ENCODE peak calls at places on chromosomes 11 and 22, in six cellular contexts. One of them, this sample, is unnamed.
A peak's percentile ranks its signal among the peaks of the same experiment; 100 is the strongest.

GRCh38 chr22:19795617-19796008 is 35.0 kb downstream of the TBX1 start:
- DNase-seq in WERI-Rb-1: no peak
- DNase-seq in kidney epithelial cell: no peak
- DNase-seq in tibial artery: no peak
- DNase-seq in astrocyte: peak; percentile 34
- DNase-seq in HL-60: no peak
- DNase-seq in this sample: no peak

GRCh38 chr11:27485930-27486773 is 13.6 kb upstream of the LGR4 start:
- DNase-seq in WERI-Rb-1: no peak
- DNase-seq in kidney epithelial cell: no peak
- DNase-seq in tibial artery: no peak
- DNase-seq in astrocyte: peak; percentile 31
- DNase-seq in HL-60: peak; percentile 34
- DNase-seq in this sample: no peak

GRCh38 chr11:60251485-60252207 is 8.7 kb upstream of the MS4A4E start:
- DNase-seq in WERI-Rb-1: no peak
- DNase-seq in kidney epithelial cell: no peak
- DNase-seq in tibial artery: no peak
- DNase-seq in astrocyte: no peak
- DNase-seq in HL-60: peak; percentile 48
- DNase-seq in this sample: no peak

GRCh38 chr11:11968511-11969280 is 39.7 kb downstream of the DKK3 start:
- DNase-seq in WERI-Rb-1: no peak
- DNase-seq in kidney epithelial cell: no peak
- DNase-seq in tibial artery: no peak
- DNase-seq in astrocyte: no peak
- DNase-seq in HL-60: no peak
- DNase-seq in this sample: peak; percentile 40

GRCh38 chr11:129248618-129249017 is 56.5 kb upstream of the ARHGAP32 start:
- DNase-seq in WERI-Rb-1: no peak
- DNase-seq in kidney epithelial cell: no peak
- DNase-seq in tibial artery: no peak
- DNase-seq in astrocyte: peak; percentile 76
- DNase-seq in HL-60: no peak
- DNase-seq in this sample: no peak

GRCh38 chr22:19994851-19995610 is 21.6 kb downstream of the ARVCF start:
- DNase-seq in WERI-Rb-1: no peak
- DNase-seq in kidney epithelial cell: no peak
- DNase-seq in tibial artery: no peak
- DNase-seq in astrocyte: peak; percentile 71
- DNase-seq in HL-60: no peak
- DNase-seq in this sample: no peak

GRCh38 chr22:40708177-40708576 is 28.9 kb downstream of the MCHR1 start:
- DNase-seq in WERI-Rb-1: no peak
- DNase-seq in kidney epithelial cell: no peak
- DNase-seq in tibial artery: no peak
- DNase-seq in astrocyte: no peak
- DNase-seq in HL-60: no peak
- DNase-seq in this sample: no peak

GRCh38 chr11:20155683-20156279 is 4.5 kb downstream of the DBX1 start:
- DNase-seq in WERI-Rb-1: no peak
- DNase-seq in kidney epithelial cell: no peak
- DNase-seq in tibial artery: no peak
- DNase-seq in astrocyte: no peak
- DNase-seq in HL-60: no peak
- DNase-seq in this sample: no peak

GRCh38 chr11:10654211-10655150 is 39.1 kb downstream of the IRAG1 start:
- DNase-seq in WERI-Rb-1: peak; percentile 29
- DNase-seq in kidney epithelial cell: no peak
- DNase-seq in tibial artery: no peak
- DNase-seq in astrocyte: peak; percentile 68
- DNase-seq in HL-60: peak; percentile 63
- DNase-seq in this sample: no peak

GRCh38 chr11:63508009-63508408 is 2.1 kb downstream of the LGALS12 start:
- DNase-seq in WERI-Rb-1: peak; percentile 46
- DNase-seq in kidney epithelial cell: no peak
- DNase-seq in tibial artery: no peak
- DNase-seq in astrocyte: no peak
- DNase-seq in HL-60: peak; percentile 83
- DNase-seq in this sample: peak; percentile 34

GRCh38 chr11:64996710-64997380 is at the start of gene BATF2:
- DNase-seq in WERI-Rb-1: peak; percentile 90
- DNase-seq in kidney epithelial cell: no peak
- DNase-seq in tibial artery: peak; percentile 80
- DNase-seq in astrocyte: peak; percentile 44
- DNase-seq in HL-60: peak; percentile 47
- DNase-seq in this sample: no peak

GRCh38 chr11:14668733-14669301 is 25.2 kb downstream of the PDE3B start:
- DNase-seq in WERI-Rb-1: no peak
- DNase-seq in kidney epithelial cell: no peak
- DNase-seq in tibial artery: no peak
- DNase-seq in astrocyte: no peak
- DNase-seq in HL-60: no peak
- DNase-seq in this sample: no peak

GRCh38 chr11:45530776-45531175 is 134.6 kb downstream of the CHST1 start:
- DNase-seq in WERI-Rb-1: no peak
- DNase-seq in kidney epithelial cell: no peak
- DNase-seq in tibial artery: no peak
- DNase-seq in astrocyte: no peak
- DNase-seq in HL-60: no peak
- DNase-seq in this sample: no peak

GRCh38 chr22:39959640-39960447 is at the start of gene TMA7B:
- DNase-seq in WERI-Rb-1: no peak
- DNase-seq in kidney epithelial cell: peak; percentile 32
- DNase-seq in tibial artery: no peak
- DNase-seq in astrocyte: peak; percentile 63
- DNase-seq in HL-60: peak; percentile 51
- DNase-seq in this sample: no peak

GRCh38 chr11:61841636-61842332 is 13.7 kb downstream of the FADS2 start:
- DNase-seq in WERI-Rb-1: no peak
- DNase-seq in kidney epithelial cell: no peak
- DNase-seq in tibial artery: no peak
- DNase-seq in astrocyte: no peak
- DNase-seq in HL-60: no peak
- DNase-seq in this sample: no peak

GRCh38 chr11:70071996-70072395 is 6.1 kb upstream of the ANO1 start:
- DNase-seq in WERI-Rb-1: no peak
- DNase-seq in kidney epithelial cell: no peak
- DNase-seq in tibial artery: no peak
- DNase-seq in astrocyte: no peak
- DNase-seq in HL-60: no peak
- DNase-seq in this sample: no peak

GRCh38 chr22:40805239-40805638 is 13.9 kb downstream of the SLC25A17 start:
- DNase-seq in WERI-Rb-1: no peak
- DNase-seq in kidney epithelial cell: no peak
- DNase-seq in tibial artery: no peak
- DNase-seq in astrocyte: no peak
- DNase-seq in HL-60: no peak
- DNase-seq in this sample: no peak

GRCh38 chr11:10599388-10600175 is 31.1 kb upstream of the LYVE1 start:
- DNase-seq in WERI-Rb-1: no peak
- DNase-seq in kidney epithelial cell: no peak
- DNase-seq in tibial artery: no peak
- DNase-seq in astrocyte: no peak
- DNase-seq in HL-60: no peak
- DNase-seq in this sample: no peak

GRCh38 chr22:46263208-46263575 is at the start of gene PKDREJ:
- DNase-seq in WERI-Rb-1: no peak
- DNase-seq in kidney epithelial cell: no peak
- DNase-seq in tibial artery: no peak
- DNase-seq in astrocyte: no peak
- DNase-seq in HL-60: no peak
- DNase-seq in this sample: no peak

GRCh38 chr11:33040862-33041453 is 1.6 kb downstream of the TCP11L1 start:
- DNase-seq in WERI-Rb-1: peak; percentile 24
- DNase-seq in kidney epithelial cell: no peak
- DNase-seq in tibial artery: no peak
- DNase-seq in astrocyte: no peak
- DNase-seq in HL-60: no peak
- DNase-seq in this sample: no peak

GRCh38 chr11:11706022-11706421 is 84.2 kb upstream of the GALNT18 start:
- DNase-seq in WERI-Rb-1: no peak
- DNase-seq in kidney epithelial cell: no peak
- DNase-seq in tibial artery: no peak
- DNase-seq in astrocyte: no peak
- DNase-seq in HL-60: no peak
- DNase-seq in this sample: peak; percentile 36

GRCh38 chr11:113179181-113179701 is 135.1 kb upstream of the TTC12 start:
- DNase-seq in WERI-Rb-1: peak; percentile 21
- DNase-seq in kidney epithelial cell: no peak
- DNase-seq in tibial artery: no peak
- DNase-seq in astrocyte: no peak
- DNase-seq in HL-60: no peak
- DNase-seq in this sample: no peak

GRCh38 chr22:21642584-21643448 is 714 bp downstream of the SDF2L1 start:
- DNase-seq in WERI-Rb-1: peak; percentile 83
- DNase-seq in kidney epithelial cell: no peak
- DNase-seq in tibial artery: no peak
- DNase-seq in astrocyte: no peak
- DNase-seq in HL-60: peak; percentile 70
- DNase-seq in this sample: peak; percentile 75

DNA sequence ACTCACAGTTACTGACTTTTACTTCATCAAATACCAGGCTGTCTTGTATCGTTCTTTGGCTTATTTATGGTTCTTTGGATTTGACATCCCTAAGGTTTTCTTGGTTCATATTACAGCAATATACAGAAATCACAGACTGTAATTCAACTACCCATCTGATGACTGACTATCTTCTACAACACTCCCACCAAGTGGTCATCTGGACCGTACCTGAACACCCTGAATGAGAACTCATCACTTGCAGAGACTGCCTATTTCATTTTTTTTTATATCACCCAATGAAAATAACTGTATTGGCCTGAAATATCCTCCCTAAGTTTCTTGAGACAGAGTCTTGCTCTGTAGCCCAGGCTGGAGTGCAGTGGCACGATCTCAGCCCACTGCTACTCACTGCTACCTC is 9.5 kb upstream of the UPB1 start:
- DNase-seq in WERI-Rb-1: no peak
- DNase-seq in kidney epithelial cell: no peak
- DNase-seq in tibial artery: no peak
- DNase-seq in astrocyte: no peak
- DNase-seq in HL-60: no peak
- DNase-seq in this sample: no peak
- TF ChIP-seq CTCF in WERI-Rb-1: peak; percentile 39
- TF ChIP-seq CTCF in kidney epithelial cell: no peak
- TF ChIP-seq CTCF in tibial artery: no peak
- TF ChIP-seq CTCF in astrocyte: no peak
- TF ChIP-seq CTCF in HL-60: no peak
- TF ChIP-seq CTCF in this sample: no peak

DNA sequence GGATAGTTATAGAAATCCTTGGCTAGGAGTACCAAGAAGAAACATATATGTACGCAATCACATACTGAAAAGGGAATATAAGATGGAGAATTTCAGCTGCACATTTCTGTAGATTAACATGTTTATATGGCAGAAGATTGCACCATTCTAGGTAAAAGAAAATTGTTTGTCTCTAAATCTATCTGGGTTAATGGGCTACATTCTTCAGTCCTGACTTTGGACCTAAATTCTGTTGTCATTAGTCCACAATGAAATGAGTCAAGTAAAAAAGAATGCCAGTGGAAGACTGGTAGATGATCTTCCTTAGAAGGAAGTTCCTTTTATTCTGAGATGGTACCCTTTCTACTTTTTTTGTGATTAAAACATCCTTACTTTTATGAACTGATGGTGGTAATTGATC is 51.2 kb downstream of the UBASH3B start:
- DNase-seq in WERI-Rb-1: no peak
- DNase-seq in kidney epithelial cell: no peak
- DNase-seq in tibial artery: no peak
- DNase-seq in astrocyte: peak; percentile 85
- DNase-seq in HL-60: no peak
- DNase-seq in this sample: no peak
- TF ChIP-seq CTCF in WERI-Rb-1: no peak
- TF ChIP-seq CTCF in kidney epithelial cell: no peak
- TF ChIP-seq CTCF in tibial artery: no peak
- TF ChIP-seq CTCF in astrocyte: no peak
- TF ChIP-seq CTCF in HL-60: no peak
- TF ChIP-seq CTCF in this sample: no peak

GRCh38 chr11:79255965-79256364 is 184.9 kb downstream of the TENM4 start:
- DNase-seq in WERI-Rb-1: no peak
- DNase-seq in kidney epithelial cell: no peak
- DNase-seq in tibial artery: no peak
- DNase-seq in astrocyte: no peak
- DNase-seq in HL-60: no peak
- DNase-seq in this sample: no peak

GRCh38 chr11:79262221-79262620 is 178.6 kb downstream of the TENM4 start:
- DNase-seq in WERI-Rb-1: no peak
- DNase-seq in kidney epithelial cell: no peak
- DNase-seq in tibial artery: no peak
- DNase-seq in astrocyte: no peak
- DNase-seq in HL-60: no peak
- DNase-seq in this sample: no peak

GRCh38 chr11:79263001-79263400 is 177.8 kb downstream of the TENM4 start:
- DNase-seq in WERI-Rb-1: peak; percentile 16
- DNase-seq in kidney epithelial cell: no peak
- DNase-seq in tibial artery: no peak
- DNase-seq in astrocyte: no peak
- DNase-seq in HL-60: no peak
- DNase-seq in this sample: peak; percentile 79

GRCh38 chr11:79259800-79260199 is 181.0 kb downstream of the TENM4 start:
- DNase-seq in WERI-Rb-1: no peak
- DNase-seq in kidney epithelial cell: no peak
- DNase-seq in tibial artery: no peak
- DNase-seq in astrocyte: no peak
- DNase-seq in HL-60: no peak
- DNase-seq in this sample: no peak

DNA sequence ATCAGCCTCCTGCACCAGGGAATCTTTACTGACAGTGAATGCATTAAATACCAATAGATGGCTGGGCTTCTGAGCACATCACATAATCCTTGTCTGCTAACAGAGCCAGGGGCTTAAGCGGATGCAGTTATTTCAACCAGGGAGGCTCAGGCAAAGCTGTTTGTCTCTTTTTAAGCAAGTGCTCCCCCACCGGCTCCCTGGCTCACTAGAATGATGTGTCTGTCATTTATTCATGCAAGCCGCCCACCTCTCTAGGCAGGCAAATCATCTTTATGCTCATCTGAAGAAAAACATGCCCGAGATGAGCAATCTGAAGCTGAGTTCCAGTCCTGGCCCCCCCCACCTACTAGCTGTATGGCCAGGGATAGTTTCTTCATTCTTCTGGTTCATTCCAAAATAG is 182.2 kb downstream of the TENM4 start:
- DNase-seq in WERI-Rb-1: peak; percentile 72
- DNase-seq in kidney epithelial cell: no peak
- DNase-seq in tibial artery: no peak
- DNase-seq in astrocyte: no peak
- DNase-seq in HL-60: no peak
- DNase-seq in this sample: no peak
- TF ChIP-seq CTCF in WERI-Rb-1: no peak
- TF ChIP-seq CTCF in kidney epithelial cell: no peak
- TF ChIP-seq CTCF in tibial artery: no peak
- TF ChIP-seq CTCF in astrocyte: no peak
- TF ChIP-seq CTCF in HL-60: no peak
- TF ChIP-seq CTCF in this sample: no peak

DNA sequence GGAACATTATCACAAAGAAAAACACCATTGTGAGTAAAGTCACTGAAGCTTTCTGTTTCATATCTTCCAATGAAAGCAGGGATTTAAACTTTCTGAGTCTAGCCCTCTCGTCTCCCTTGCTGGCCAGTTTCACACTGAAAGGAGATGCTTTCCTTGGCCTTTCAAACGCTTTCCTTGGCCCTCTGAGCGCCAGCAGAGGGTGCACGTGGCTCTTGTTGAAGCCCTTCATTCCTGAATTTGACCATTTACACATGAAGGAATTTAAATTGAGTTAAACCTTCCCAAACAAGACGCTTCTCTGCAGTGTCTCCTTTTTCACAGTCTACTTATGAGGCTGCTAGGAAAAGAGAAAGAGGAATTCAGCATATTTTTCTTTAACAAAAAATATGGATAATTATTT is 21.5 kb downstream of the NNMT start:
- DNase-seq in WERI-Rb-1: peak; percentile 24
- DNase-seq in kidney epithelial cell: no peak
- DNase-seq in tibial artery: peak; percentile 51
- DNase-seq in astrocyte: no peak
- DNase-seq in HL-60: peak; percentile 25
- DNase-seq in this sample: peak; percentile 43
- TF ChIP-seq CTCF in WERI-Rb-1: peak; percentile 39
- TF ChIP-seq CTCF in kidney epithelial cell: peak; percentile 86
- TF ChIP-seq CTCF in tibial artery: peak; percentile 19
- TF ChIP-seq CTCF in astrocyte: peak; percentile 76
- TF ChIP-seq CTCF in HL-60: no peak
- TF ChIP-seq CTCF in this sample: no peak

This sample was measured in glutamatergic neuron.